ENCODE peak calls at places on chromosomes 1 and 21, in six cellular contexts. O, M, K, E, Q and Y are unnamed samples.
A peak's percentile ranks its signal among the peaks of the same experiment; 100 is the strongest.

GRCh38 chr1:28751315-28752056 is 14.7 kb downstream of the YTHDF2 start:
- DNase-seq in E (no peak), M (no peak), K (no peak), O (no peak), Q (no peak), Y (no peak)

GRCh38 chr1:217718873-217719272 is 87.7 kb downstream of the SPATA17 start:
- DNase-seq in K (no peak), M (no peak), Q (no peak), O (no peak), E (no peak), Y (no peak)

GRCh38 chr1:245953876-245954660 is 553.0 kb downstream of the SMYD3 start:
- DNase-seq in E (no peak), M (no peak), Q (no peak), K (no peak), O (no peak), Y (no peak)

GRCh38 chr1:64471218-64471719 is 1.3 kb downstream of the CACHD1 start:
- DNase-seq in M (no peak), E (peak; percentile 43), Q (no peak), K (peak; percentile 54), O (peak; percentile 43), Y (peak; percentile 75)

GRCh38 chr1:219710529-219711194 is 97.8 kb upstream of the ZC3H11B start:
- DNase-seq in E (no peak), M (no peak), Q (no peak), O (no peak), K (no peak), Y (no peak)

GRCh38 chr1:27597511-27598216 is 6.3 kb downstream of the AHDC1 start:
- DNase-seq in M (no peak), K (no peak), O (no peak), Q (no peak), E (no peak), Y (no peak)

GRCh38 chr1:83828456-83828855 is 170.5 kb downstream of the TTLL7 start:
- DNase-seq in E (no peak), Q (no peak), O (no peak), K (no peak), M (no peak), Y (no peak)

GRCh38 chr1:72177711-72178110 is 104.6 kb downstream of the NEGR1 start:
- DNase-seq in M (no peak), Q (no peak), E (no peak), K (no peak), O (no peak), Y (no peak)

GRCh38 chr1:242462867-242463266 is 61.6 kb downstream of the PLD5 start:
- DNase-seq in M (no peak), O (no peak), Q (no peak), E (no peak), K (no peak), Y (no peak)

GRCh38 chr1:241658081-241658793 is 6.2 kb downstream of the WDR64 start:
- DNase-seq in M (no peak), O (no peak), Q (no peak), E (no peak), K (no peak), Y (no peak)

GRCh38 chr21:44892095-44892494 is 18.6 kb upstream of the PTTG1IP start:
- DNase-seq in M (no peak), O (no peak), K (no peak), Q (no peak), E (no peak), Y (no peak)

GRCh38 chr1:18448889-18449288 is 31.8 kb upstream of the KLHDC7A start:
- DNase-seq in K (no peak), M (no peak), E (no peak), Q (no peak), O (no peak), Y (no peak)

GRCh38 chr1:169047074-169047473 is 59.4 kb upstream of the ATP1B1 start:
- DNase-seq in Q (no peak), O (no peak), M (no peak), E (no peak), K (no peak), Y (no peak)

GRCh38 chr21:34024382-34024693 is 49.0 kb upstream of the MRPS6 start:
- DNase-seq in E (no peak), M (no peak), Q (no peak), O (no peak), K (no peak), Y (no peak)

GRCh38 chr1:91617242-91617837 is 116.7 kb downstream of the CDC7 start:
- DNase-seq in Q (no peak), E (no peak), O (peak; percentile 32), K (no peak), M (no peak), Y (no peak)

GRCh38 chr1:33147997-33148314 is 33.9 kb downstream of the TRIM62 start:
- DNase-seq in Q (no peak), E (no peak), K (no peak), M (no peak), O (no peak), Y (no peak)

GRCh38 chr1:89962024-89962741 is 32.7 kb upstream of the ZNF326 start:
- DNase-seq in O (no peak), E (no peak), M (no peak), K (no peak), Q (no peak), Y (no peak)

GRCh38 chr1:113074237-113074636 is 1.2 kb downstream of the LRIG2 start:
- DNase-seq in E (no peak), O (no peak), Q (no peak), M (no peak), K (no peak), Y (no peak)

GRCh38 chr1:27504588-27505419 is 14.8 kb upstream of the WASF2 start:
- DNase-seq in Q (no peak), O (peak; percentile 90), K (peak; percentile 29), M (peak; percentile 91), E (peak; percentile 49), Y (no peak)

GRCh38 chr1:7956218-7957032 is 5.1 kb upstream of the PARK7 start:
- DNase-seq in M (no peak), E (no peak), O (no peak), Q (no peak), K (no peak), Y (no peak)

GRCh38 chr21:35982717-35983116 is 77.6 kb downstream of the SETD4 start:
- DNase-seq in E (no peak), Q (no peak), M (no peak), K (no peak), O (no peak), Y (no peak)

GRCh38 chr1:228394571-228395394 is 11.9 kb downstream of the TRIM11 start:
- DNase-seq in Q (no peak), O (peak; percentile 22), K (no peak), E (no peak), M (no peak), Y (peak; percentile 65)

GRCh38 chr1:220533504-220534109 is 5.7 kb downstream of the MARK1 start:
- DNase-seq in Q (no peak), K (no peak), M (no peak), E (no peak), O (no peak), Y (no peak)

GRCh38 chr21:26835714-26836265 is 9.4 kb downstream of the ADAMTS1 start:
- DNase-seq in M (no peak), K (no peak), O (no peak), E (no peak), Q (no peak), Y (no peak)